ENCODE peak calls at places on chromosomes 5 and 9, in five cellular contexts. X, F, V, D and R are unnamed samples.

GRCh38 chr5:4911646-4912403 is 228.3 kb upstream of the ADAMTS16 start:
- DNase-seq in X (no peak), F (no peak), V (no peak), D (no peak), R (no peak)

GRCh38 chr9:84322830-84323229 is 17.7 kb downstream of the SLC28A3 start:
- DNase-seq in X (peak; percentile 58), F (no peak), V (no peak), D (no peak), R (no peak)

GRCh38 chr5:107735558-107735957 is 64.8 kb upstream of the EFNA5 start:
- DNase-seq in X (no peak), F (no peak), V (no peak), D (no peak), R (no peak)

GRCh38 chr5:91224459-91224858 is 158.7 kb downstream of the ARRDC3 start:
- DNase-seq in X (no peak), F (no peak), V (no peak), D (no peak), R (no peak)

GRCh38 chr5:125112196-125112595 is 365.8 kb upstream of the ZNF608 start:
- DNase-seq in X (peak; percentile 42), F (no peak), V (no peak), D (no peak), R (no peak)

GRCh38 chr5:90871356-90871755 is 312.8 kb downstream of the ADGRV1 start:
- DNase-seq in X (peak; percentile 23), F (no peak), V (no peak), D (no peak), R (no peak)

GRCh38 chr5:66041612-66042011 is 102.5 kb upstream of the SREK1 start:
- DNase-seq in X (no peak), F (no peak), V (no peak), D (no peak), R (no peak)

GRCh38 chr9:101427957-101428655 is 7.5 kb downstream of the ALDOB start:
- DNase-seq in X (no peak), F (no peak), V (no peak), D (no peak), R (no peak)

GRCh38 chr5:176383961-176384360 is 4.4 kb downstream of the NOP16 start:
- DNase-seq in X (no peak), F (no peak), V (no peak), D (no peak), R (no peak)

GRCh38 chr5:44661851-44662250 is 146.9 kb upstream of the MRPS30 start:
- DNase-seq in X (no peak), F (no peak), V (no peak), D (no peak), R (no peak)

GRCh38 chr9:36995927-36996471 is 38.1 kb downstream of the PAX5 start:
- DNase-seq in X (peak; percentile 44), F (no peak), V (no peak), D (peak; percentile 50), R (peak; percentile 44)

GRCh38 chr9:108113579-108113978 is 624.0 kb upstream of the KLF4 start:
- DNase-seq in X (no peak), F (no peak), V (no peak), D (no peak), R (no peak)

GRCh38 chr5:10198021-10198420 is 51.7 kb downstream of the ATPSCKMT start:
- DNase-seq in X (no peak), F (no peak), V (no peak), D (no peak), R (no peak)

GRCh38 chr9:136260521-136260920 is 14.9 kb upstream of the QSOX2 start:
- DNase-seq in X (no peak), F (peak; percentile 48), V (no peak), D (no peak), R (no peak)

GRCh38 chr5:172004824-172005237 is 1.6 kb downstream of the FBXW11 start:
- DNase-seq in X (no peak), F (no peak), V (no peak), D (no peak), R (no peak)

GRCh38 chr9:96381696-96382095 is 1.8 kb downstream of the SLC35D2 start:
- DNase-seq in X (no peak), F (no peak), V (no peak), D (no peak), R (no peak)

GRCh38 chr9:91746904-91747303 is 203.1 kb downstream of the ROR2 start:
- DNase-seq in X (peak; percentile 66), F (no peak), V (no peak), D (no peak), R (no peak)

GRCh38 chr5:139291051-139291450 is 2.5 kb upstream of the MATR3 start:
- DNase-seq in X (no peak), F (no peak), V (no peak), D (no peak), R (no peak)
- H3K4me1 ChIP-seq in X (no peaks in the 10 kb centered on the region), F (peaks cover 7% of the 10 kb centered on the region), V (peaks cover 2% of the 10 kb centered on the region), D (peaks cover 4% of the 10 kb centered on the region), R (peaks cover 8% of the 10 kb centered on the region)

DNA sequence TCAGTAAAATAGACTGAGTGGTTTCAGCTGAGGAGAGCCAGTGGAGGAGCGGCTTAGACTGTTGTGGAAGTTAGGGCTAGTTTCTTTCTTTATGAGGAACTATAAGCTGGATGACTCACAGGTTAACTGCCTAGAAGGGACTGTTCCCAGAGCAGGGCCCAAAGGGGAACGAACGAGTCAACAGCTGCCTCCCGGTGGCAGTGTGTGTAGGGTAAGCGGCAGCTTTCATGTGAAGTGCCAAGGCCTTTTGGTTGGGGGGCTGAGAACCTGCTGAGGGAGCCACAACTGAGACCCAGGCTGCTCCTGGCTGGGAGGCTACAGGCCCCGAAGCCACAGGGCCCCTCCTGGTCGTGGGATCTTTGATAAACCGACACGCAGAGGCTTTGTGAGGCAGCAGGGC is 7.0 kb downstream of the SQSTM1 start:
- DNase-seq in X (peak; percentile 41), F (peak; percentile 78), V (no peak), D (peak; percentile 83), R (no peak)
- TF ChIP-seq CTCF in X (no peak), F (no peak), V (no peak), D (peak; percentile 14), R (no peak)

GRCh38 chr9:119167876-119168275 is 201.4 kb downstream of the BRINP1 start:
- DNase-seq in X (no peak), F (peak; percentile 75), V (no peak), D (no peak), R (no peak)
- H3K27ac ChIP-seq in X (no peak overlapping the region), F (no peak overlapping the region), V (no peak overlapping the region), D (no peak overlapping the region), R (no peak overlapping the region)

GRCh38 chr5:173823721-173824567 is 64.2 kb upstream of the CPEB4 start:
- DNase-seq in X (peak; percentile 48), F (no peak), V (peak; percentile 21), D (peak; percentile 70), R (no peak)

GRCh38 chr5:173826921-173827350 is 61.2 kb upstream of the CPEB4 start:
- DNase-seq in X (no peak), F (no peak), V (no peak), D (no peak), R (no peak)

GRCh38 chr5:173826179-173826920 is 61.8 kb upstream of the CPEB4 start:
- DNase-seq in X (no peak), F (no peak), V (no peak), D (no peak), R (no peak)

GRCh38 chr5:173823274-173823644 is 64.9 kb upstream of the CPEB4 start:
- DNase-seq in X (no peak), F (no peak), V (no peak), D (no peak), R (no peak)

DNA sequence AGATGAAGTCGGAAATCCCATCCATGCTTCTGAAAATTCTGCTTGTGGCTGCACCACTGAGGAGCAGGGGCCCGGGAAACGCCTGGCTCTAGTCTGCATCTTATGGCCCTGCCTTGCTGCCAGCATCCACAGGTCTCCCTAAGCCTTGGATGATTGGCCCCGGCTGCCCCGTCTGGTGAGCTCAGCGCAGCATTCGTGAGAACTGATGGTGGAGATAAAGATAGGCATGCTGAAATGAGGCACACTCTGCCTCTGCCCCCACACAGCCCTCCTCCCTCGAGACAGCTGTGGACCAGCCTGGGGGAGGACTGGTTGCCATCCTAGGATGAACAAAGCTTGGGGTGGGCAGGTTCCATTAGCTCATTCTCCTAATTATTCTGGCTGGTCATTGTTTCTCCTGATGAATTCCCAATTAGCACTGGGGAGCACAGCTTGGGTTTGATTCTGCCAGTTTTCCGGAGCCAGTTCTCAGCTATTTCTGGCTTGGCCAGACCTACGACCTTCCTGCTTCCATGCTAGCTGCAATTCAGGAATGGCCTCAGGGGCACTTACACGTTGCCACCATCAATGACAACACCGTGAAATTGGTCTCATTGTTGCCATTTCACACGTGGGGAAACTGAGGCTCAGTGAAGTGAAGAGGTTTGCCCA is 62.8 kb upstream of the CPEB4 start:
- DNase-seq in X (no peak), F (no peak), V (no peak), D (no peak), R (no peak)
- H3K4me1 ChIP-seq in X (no peaks in the 10 kb centered on the region), F (peaks cover 5% of the 10 kb centered on the region), V (peaks cover 8% of the 10 kb centered on the region), D (peaks cover 16% of the 10 kb centered on the region), R (no peaks in the 10 kb centered on the region)

DNA sequence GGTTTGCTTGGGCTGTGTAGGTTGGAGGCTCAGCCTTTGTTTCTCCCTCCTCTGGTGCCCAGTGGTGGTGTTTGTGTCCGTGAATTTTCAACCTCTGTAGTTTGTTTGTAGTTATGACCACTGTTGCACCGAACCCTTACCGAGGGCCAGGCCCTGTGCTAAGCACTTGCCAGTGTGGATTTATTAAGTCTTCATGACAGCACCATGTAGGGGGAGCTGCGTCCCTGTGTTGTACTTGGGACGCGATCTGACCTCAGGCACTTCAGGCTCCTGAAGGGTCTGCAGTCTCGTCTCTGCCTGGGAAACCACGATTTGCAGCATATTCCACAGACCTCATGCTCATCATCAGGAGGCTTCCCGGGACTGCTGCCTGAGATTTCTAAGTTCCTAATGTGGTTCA is 12.8 kb downstream of the TENT4A start:
- DNase-seq in X (no peak), F (peak; percentile 37), V (no peak), D (no peak), R (no peak)
- TF ChIP-seq CTCF in X (no peak), F (no peak), V (no peak), D (no peak), R (no peak)